ENCODE peak calls at places on chromosome 5, in six cellular contexts. B is activated CD4-positive, alpha-beta T cell treated with anti-CD3 and anti-CD28 coated beads, Interleukin-2, amount 50 U/mL, for 4 hours; Q is effector CD4-positive, alpha-beta T cell; K is foreskin melanocyte; D is small intestine; V is esophagus squamous epithelium. X is an unnamed sample.

GRCh38 chr5:80231243-80231642 is 24.6 kb downstream of the SERINC5 start:
- DNase-seq in Q (no peak), B (no peak), K (peak; percentile 80), V (no peak), D (no peak), X (peak; percentile 85)

GRCh38 chr5:96228449-96228848 is 204.6 kb downstream of the PCSK1 start:
- DNase-seq in D (no peak), V (no peak), Q (no peak), K (no peak), B (no peak), X (peak; percentile 59)

GRCh38 chr5:60287174-60287771 is 393.7 kb upstream of the PDE4D start:
- DNase-seq in K (peak; percentile 52), V (no peak), Q (no peak), B (no peak), D (peak; percentile 58), X (peak; percentile 67)

GRCh38 chr5:104018299-104018698 is 455.7 kb upstream of the NUDT12 start:
- DNase-seq in B (no peak), K (no peak), Q (no peak), V (no peak), D (no peak), X (no peak)

GRCh38 chr5:42614509-42614908 is 142.1 kb upstream of the CCDC152 start:
- DNase-seq in Q (no peak), V (no peak), B (no peak), D (no peak), K (no peak), X (no peak)

GRCh38 chr5:111461261-111461671 is 51.1 kb downstream of the STARD4 start:
- DNase-seq in Q (no peak), K (peak; percentile 34), V (no peak), D (peak; percentile 5), B (no peak), X (peak; percentile 44)

GRCh38 chr5:150402901-150403342 is 9.8 kb downstream of the CD74 start:
- DNase-seq in D (no peak), K (no peak), B (no peak), V (no peak), Q (no peak), X (no peak)

GRCh38 chr5:98839469-98840383 is 66.3 kb downstream of the RGMB start:
- DNase-seq in D (peak; percentile 11), B (no peak), K (no peak), V (no peak), Q (no peak), X (peak; percentile 24)

GRCh38 chr5:154211611-154212390 is 21.3 kb downstream of the GALNT10 start:
- DNase-seq in V (no peak), D (no peak), B (no peak), Q (no peak), K (no peak), X (peak; percentile 94)

GRCh38 chr5:137743031-137743640 is 7.2 kb upstream of the KLHL3 start:
- DNase-seq in V (no peak), D (peak; percentile 84), B (peak; percentile 44), Q (peak; percentile 61), K (peak; percentile 53), X (peak; percentile 72)

GRCh38 chr5:146447734-146448380 is 724 bp downstream of the TCERG1 start:
- DNase-seq in K (no peak), D (peak; percentile 63), V (no peak), Q (no peak), B (peak; percentile 26), X (peak; percentile 60)

GRCh38 chr5:10695055-10695649 is 65.9 kb downstream of the DAP start:
- DNase-seq in D (peak; percentile 71), K (peak; percentile 40), Q (no peak), V (no peak), B (no peak), X (peak; percentile 82)

GRCh38 chr5:84092738-84093137 is 291.9 kb downstream of the EDIL3 start:
- DNase-seq in K (no peak), D (no peak), V (no peak), Q (no peak), B (no peak), X (no peak)

GRCh38 chr5:171055881-171056454 is 194.2 kb downstream of the RANBP17 start:
- DNase-seq in Q (no peak), B (no peak), K (no peak), V (no peak), D (no peak), X (peak; percentile 1)

GRCh38 chr5:145778144-145778900 is 56.8 kb downstream of the PRELID2 start:
- DNase-seq in V (no peak), K (no peak), B (no peak), Q (no peak), D (no peak), X (peak; percentile 5)

GRCh38 chr5:135240781-135241360 is 158.2 kb downstream of the MACROH2A1 start:
- DNase-seq in D (no peak), B (no peak), Q (no peak), K (no peak), V (no peak), X (no peak)

GRCh38 chr5:124740991-124741583 is 5.4 kb downstream of the ZNF608 start:
- DNase-seq in D (no peak), Q (no peak), B (no peak), V (no peak), K (peak; percentile 24), X (peak; percentile 68)

GRCh38 chr5:109907751-109908150 is 218.0 kb downstream of the MAN2A1 start:
- DNase-seq in Q (no peak), B (no peak), D (no peak), V (no peak), K (no peak), X (peak; percentile 68)

GRCh38 chr5:172114875-172115422 is 73.1 kb downstream of the STK10 start:
- DNase-seq in Q (peak; percentile 60), V (peak; percentile 37), B (peak; percentile 68), D (peak; percentile 30), K (no peak), X (no peak)

GRCh38 chr5:4015709-4016108 is 420.1 kb downstream of the IRX1 start:
- DNase-seq in K (no peak), V (no peak), D (no peak), Q (no peak), B (no peak), X (no peak)

GRCh38 chr5:58579781-58580180 is 3.1 kb upstream of the RAB3C start:
- DNase-seq in D (no peak), Q (no peak), B (no peak), V (no peak), K (no peak), X (no peak)

GRCh38 chr5:54425258-54425657 is 30.2 kb upstream of the HSPB3 start:
- DNase-seq in Q (no peak), B (no peak), K (no peak), V (no peak), D (no peak), X (no peak)

GRCh38 chr5:59445741-59446140 is 447.8 kb downstream of the PDE4D start:
- DNase-seq in K (no peak), Q (no peak), V (no peak), D (no peak), B (no peak), X (no peak)

GRCh38 chr5:103207001-103207400 is 51.6 kb upstream of the MACIR start:
- DNase-seq in D (no peak), B (no peak), V (no peak), K (no peak), Q (no peak), X (no peak)

GRCh38 chr5:16844952-16845351 is 91.1 kb downstream of the MYO10 start:
- DNase-seq in D (peak; percentile 31), K (no peak), V (no peak), B (no peak), Q (no peak), X (no peak)

GRCh38 chr5:122252319-122252718 is 59.7 kb upstream of the SNCAIP start:
- DNase-seq in Q (no peak), K (no peak), D (no peak), V (no peak), B (no peak), X (no peak)

GRCh38 chr5:54455413-54456157 is at the start of gene HSPB3:
- DNase-seq in D (peak; percentile 18), K (peak; percentile 83), Q (no peak), V (no peak), B (no peak), X (peak; percentile 83)

GRCh38 chr5:168159425-168159824 is 132.0 kb upstream of the WWC1 start:
- DNase-seq in V (no peak), Q (no peak), K (no peak), B (no peak), D (peak; percentile 93), X (no peak)

GRCh38 chr5:150243590-150243989 is 46.0 kb downstream of the CAMK2A start:
- DNase-seq in V (no peak), B (no peak), K (no peak), D (no peak), Q (no peak), X (no peak)

X was measured in EL.